ENCODE peak calls at places on chromosomes 11 and 22, in nine cellular contexts. G is GM10248, X is HCT116, M is brain microvascular endothelial cell, W is OCI-M1, S is posterior cingulate gyrus, D is foreskin keratinocyte, H is fibroblast of mammary gland, P is HT1080. U is an unnamed sample.

GRCh38 chr11:80727315-80727714 is 1286.5 kb upstream of the TENM4 start:
- DNase-seq in W (peak; percentile 84), X (no peak), H (peak; percentile 13), D (peak; percentile 15), S (no peak), M (peak; percentile 27), P (peak; percentile 47), G (peak; percentile 8), U (no peak)

GRCh38 chr11:123308077-123308476 is 113.0 kb upstream of the CLMP start:
- DNase-seq in M (no peak), W (no peak), S (no peak), P (peak; percentile 40), X (no peak), H (peak; percentile 95), G (no peak), D (no peak), U (no peak)

GRCh38 chr22:43891360-43892182 is at the start of gene PNPLA5:
- DNase-seq in X (no peak), G (no peak), P (no peak), H (peak; percentile 20), M (peak; percentile 28), D (no peak), S (no peak), W (no peak), U (no peak)

GRCh38 chr22:25930083-25930482 is 188.1 kb downstream of the MYO18B start:
- DNase-seq in M (no peak), X (no peak), D (no peak), S (no peak), G (no peak), W (no peak), H (no peak), P (no peak), U (no peak)

GRCh38 chr11:75233688-75234295 is 6.8 kb upstream of the TPBGL start:
- DNase-seq in G (no peak), X (no peak), D (peak; percentile 48), H (peak; percentile 55), W (peak; percentile 93), S (no peak), M (peak; percentile 61), P (peak; percentile 41), U (peak; percentile 37)

GRCh38 chr11:32939866-32940265 is 47.3 kb downstream of the QSER1 start:
- DNase-seq in S (no peak), X (no peak), W (no peak), D (no peak), P (no peak), H (no peak), G (no peak), M (no peak), U (no peak)

GRCh38 chr22:27480487-27480886 is 321.1 kb downstream of the MN1 start:
- DNase-seq in M (no peak), X (no peak), H (no peak), G (no peak), W (no peak), D (no peak), P (peak; percentile 58), S (peak; percentile 19), U (no peak)

GRCh38 chr11:126637800-126638175 is 282.3 kb downstream of the ST3GAL4 start:
- DNase-seq in G (no peak), H (peak; percentile 86), S (no peak), D (no peak), P (peak; percentile 59), M (peak; percentile 71), W (no peak), X (no peak), U (no peak)

GRCh38 chr11:96337541-96338530 is 5.2 kb downstream of the MAML2 start:
- DNase-seq in M (no peak), S (no peak), P (no peak), D (no peak), H (peak; percentile 54), G (peak; percentile 44), X (no peak), W (peak; percentile 18), U (no peak)

GRCh38 chr11:113771964-113772363 is 1.5 kb downstream of the ZW10 start:
- DNase-seq in M (no peak), D (no peak), S (no peak), H (no peak), X (no peak), G (no peak), W (no peak), P (no peak), U (no peak)

GRCh38 chr11:70530010-70530409 is 131.7 kb downstream of the CTTN start:
- DNase-seq in X (no peak), W (no peak), D (no peak), H (no peak), M (no peak), P (no peak), S (no peak), G (no peak), U (no peak)

GRCh38 chr22:19448739-19449421 is 1.4 kb upstream of the C22orf39 start:
- DNase-seq in D (no peak), S (no peak), X (no peak), P (no peak), G (peak; percentile 53), M (no peak), W (no peak), H (no peak), U (no peak)

GRCh38 chr11:114193730-114194674 is 102.2 kb upstream of the NNMT start:
- DNase-seq in S (no peak), D (no peak), H (peak; percentile 49), W (no peak), G (no peak), P (no peak), M (no peak), X (no peak), U (no peak)

GRCh38 chr11:59644528-59644927 is 24.3 kb downstream of the PATL1 start:
- DNase-seq in S (no peak), M (no peak), X (no peak), G (no peak), P (no peak), D (no peak), H (no peak), W (no peak), U (no peak)

GRCh38 chr11:57330029-57330428 is 5.3 kb upstream of the TNKS1BP1 start:
- DNase-seq in M (no peak), P (no peak), X (no peak), H (no peak), D (no peak), S (no peak), G (no peak), W (no peak), U (no peak)

GRCh38 chr11:6259638-6260019 is at the start of gene CCKBR:
- DNase-seq in G (no peak), X (no peak), D (no peak), M (no peak), H (no peak), S (no peak), W (no peak), P (no peak), U (no peak)

GRCh38 chr11:61537326-61537725 is 28.8 kb downstream of the LRRC10B start:
- DNase-seq in W (no peak), X (no peak), P (no peak), H (no peak), D (no peak), S (no peak), M (no peak), G (no peak), U (no peak)

GRCh38 chr22:30864441-30865420 is 103.8 kb downstream of the MORC2 start:
- DNase-seq in P (no peak), W (no peak), X (no peak), H (no peak), G (no peak), S (no peak), M (no peak), D (no peak), U (no peak)

GRCh38 chr11:113286509-113287497 is 27.6 kb upstream of the TTC12 start:
- DNase-seq in G (no peak), S (no peak), D (no peak), M (no peak), W (no peak), P (no peak), X (no peak), H (peak; percentile 9), U (no peak)

GRCh38 chr11:32056445-32056844 is 34.4 kb upstream of the RCN1 start:
- DNase-seq in G (no peak), M (no peak), P (peak; percentile 89), X (no peak), S (no peak), H (peak; percentile 52), D (no peak), W (peak; percentile 12), U (peak; percentile 57)

GRCh38 chr11:132648841-132649240 is 883.5 kb downstream of the OPCML start:
- DNase-seq in S (no peak), D (no peak), X (no peak), G (no peak), P (no peak), H (no peak), M (peak; percentile 42), W (no peak), U (no peak)

GRCh38 chr11:112564228-112564955 is 303.7 kb upstream of the PLET1 start:
- DNase-seq in P (peak; percentile 48), H (peak; percentile 22), W (no peak), S (no peak), M (peak; percentile 47), G (no peak), X (no peak), D (no peak), U (peak; percentile 19)

GRCh38 chr11:67376022-67376386 is 2.6 kb upstream of the CLCF1 start:
- DNase-seq in M (no peak), P (no peak), W (no peak), X (no peak), G (no peak), S (no peak), H (no peak), D (no peak), U (no peak)

GRCh38 chr11:131839326-131839725 is 468.9 kb downstream of the NTM start:
- DNase-seq in P (no peak), H (no peak), S (no peak), W (no peak), M (peak; percentile 8), D (no peak), G (no peak), X (no peak), U (no peak)

GRCh38 chr22:27372969-27373670 is 428.4 kb downstream of the MN1 start:
- DNase-seq in M (peak; percentile 18), S (no peak), D (no peak), X (no peak), P (no peak), W (no peak), H (no peak), G (no peak), U (no peak)

GRCh38 chr11:7527029-7527428 is 13.2 kb downstream of the PPFIBP2 start:
- DNase-seq in G (no peak), M (no peak), X (no peak), D (no peak), S (no peak), W (no peak), H (no peak), P (no peak), U (no peak)

GRCh38 chr11:46695345-46696211 is 4.8 kb downstream of the ARHGAP1 start:
- DNase-seq in G (no peak), S (no peak), M (no peak), P (no peak), X (no peak), W (no peak), H (no peak), D (no peak), U (no peak)

GRCh38 chr11:29676993-29677392 is 339.8 kb downstream of the KCNA4 start:
- DNase-seq in H (no peak), S (no peak), W (no peak), D (no peak), X (no peak), M (no peak), P (no peak), G (no peak), U (no peak)

GRCh38 chr11:131723088-131723487 is 352.7 kb downstream of the NTM start:
- DNase-seq in G (no peak), X (no peak), H (no peak), P (no peak), S (no peak), D (no peak), M (no peak), W (no peak), U (no peak)

GRCh38 chr22:29096736-29097669 is 24.2 kb downstream of the KREMEN1 start:
- DNase-seq in M (no peak), H (peak; percentile 42), X (no peak), P (no peak), S (no peak), G (no peak), D (no peak), W (peak; percentile 90), U (no peak)

GRCh38 chr22:17444204-17444504 is 74.9 kb downstream of the CECR2 start:
- DNase-seq in H (no peak), W (no peak), D (no peak), P (no peak), G (no peak), S (no peak), M (no peak), X (no peak), U (no peak)